ENCODE peak calls at places on chromosomes 16 and 17, in six cellular contexts. T, X, S, I, D and B are unnamed samples.

GRCh38 chr17:57902800-57903759 is 52.1 kb downstream of the CUEDC1 start:
- DNase-seq in X (peak), T (peak), S (peak), D (peak), I (no peak), B (peak)

GRCh38 chr16:83336630-83337029 is 471.1 kb upstream of the HSBP1 start:
- DNase-seq in I (no peak), X (peak), D (no peak), S (no peak), T (no peak), B (peak)

GRCh38 chr17:46769531-46770438 is 48.7 kb downstream of the WNT3 start:
- DNase-seq in T (no peak), D (no peak), X (no peak), I (peak), S (no peak), B (no peak)

GRCh38 chr16:54027126-54027922 is 259.3 kb downstream of the IRX3 start:
- DNase-seq in D (no peak), S (no peak), I (no peak), X (peak), T (no peak), B (peak)

GRCh38 chr16:22189473-22190168 is 16.5 kb upstream of the EEF2K start:
- DNase-seq in D (no peak), S (peak), X (peak), I (no peak), T (peak), B (no peak)

GRCh38 chr16:54447606-54448440 is 161.2 kb upstream of the IRX3 start:
- DNase-seq in X (peak), I (no peak), D (peak), S (no peak), T (peak), B (peak)

GRCh38 chr16:525520-526180 is 1.9 kb upstream of the CAPN15 start:
- DNase-seq in I (no peak), S (no peak), D (peak), T (peak), X (peak), B (peak)

GRCh38 chr17:36858119-36859002 is 78.9 kb upstream of the LHX1 start:
- DNase-seq in I (no peak), T (no peak), D (no peak), X (peak), S (no peak), B (no peak)

GRCh38 chr17:61200349-61200735 is 199.3 kb upstream of the TBX2 start:
- DNase-seq in T (no peak), X (no peak), I (no peak), D (no peak), S (no peak), B (no peak)

GRCh38 chr16:19344224-19344801 is 58.8 kb downstream of the CLEC19A start:
- DNase-seq in T (no peak), X (no peak), S (no peak), D (no peak), I (no peak), B (no peak)

GRCh38 chr17:28675980-28676379 is 14.0 kb downstream of the SUPT6H start:
- DNase-seq in X (peak), T (peak), I (no peak), S (no peak), D (peak), B (no peak)

GRCh38 chr17:49312722-49313121 is 49.3 kb downstream of the ZNF652 start:
- DNase-seq in T (no peak), I (no peak), S (no peak), X (no peak), D (no peak), B (no peak)

GRCh38 chr16:81524382-81524781 is 79.8 kb downstream of the CMIP start:
- DNase-seq in T (no peak), D (no peak), S (peak), I (no peak), X (no peak), B (no peak)

GRCh38 chr17:36641331-36641876 is 40.0 kb downstream of the MRM1 start:
- DNase-seq in X (no peak), I (no peak), D (no peak), T (no peak), S (no peak), B (no peak)

GRCh38 chr16:57485091-57485915 is 990 bp downstream of the DOK4 start:
- DNase-seq in I (no peak), T (peak), X (no peak), S (no peak), D (no peak), B (no peak)

GRCh38 chr16:58417035-58417434 is 24.8 kb downstream of the GINS3 start:
- DNase-seq in X (no peak), D (no peak), T (no peak), S (no peak), I (no peak), B (no peak)

GRCh38 chr17:79776378-79777165 is 1.4 kb upstream of the CBX2 start:
- DNase-seq in D (peak), X (no peak), S (no peak), I (no peak), T (peak), B (no peak)

GRCh38 chr17:2064980-2065785 is 10.3 kb downstream of the HIC1 start:
- DNase-seq in I (no peak), T (no peak), D (no peak), S (no peak), X (no peak), B (no peak)

GRCh38 chr17:4215882-4216411 is 47.8 kb downstream of the ANKFY1 start:
- DNase-seq in T (no peak), X (no peak), S (no peak), I (no peak), D (no peak), B (no peak)

GRCh38 chr17:21463204-21463661 is 87.1 kb downstream of the KCNJ12 start:
- DNase-seq in I (no peak), D (no peak), X (no peak), T (no peak), S (no peak), B (no peak)

GRCh38 chr17:47197821-47198220 is 8.7 kb upstream of the CDC27 start:
- DNase-seq in I (no peak), D (no peak), X (no peak), S (no peak), T (no peak), B (no peak)

GRCh38 chr17:61230461-61230860 is 169.2 kb upstream of the TBX2 start:
- DNase-seq in I (no peak), D (no peak), S (no peak), X (no peak), T (no peak), B (no peak)

GRCh38 chr16:73187163-73187562 is 139.2 kb upstream of the ZFHX3 start:
- DNase-seq in T (no peak), D (no peak), S (no peak), X (no peak), I (no peak), B (no peak)

GRCh38 chr16:49967012-49967559 is 57.9 kb upstream of the CNEP1R1 start:
- DNase-seq in D (no peak), S (no peak), T (no peak), I (no peak), X (no peak), B (no peak)

GRCh38 chr16:9136596-9136995 is 45.2 kb downstream of the HAPSTR1 start:
- DNase-seq in S (no peak), T (no peak), X (no peak), I (no peak), D (no peak), B (no peak)

GRCh38 chr17:44543905-44544523 is 13.3 kb upstream of the FZD2 start:
- DNase-seq in I (no peak), D (peak), X (no peak), T (no peak), S (no peak), B (no peak)
- H3K4me3 ChIP-seq in I (no peak), D (no peak), X (no peak), T (no peak), S (no peak), B (no peak)

GRCh38 chr16:88633684-88634140 is 4.7 kb upstream of the IL17C start:
- DNase-seq in X (peak), S (no peak), I (no peak), D (peak), T (peak), B (no peak)
- TF ChIP-seq CTCF in X (peak), S (no peak), I (no peak), D (no peak), T (peak), B (peak)

GRCh38 chr16:67249762-67250327 is 1.1 kb downstream of the SLC9A5 start:
- DNase-seq in S (no peak), T (no peak), D (no peak), I (no peak), X (no peak), B (no peak)
- H3K4me3 ChIP-seq in S (no peak), T (no peak), D (no peak), I (no peak), X (no peak), B (no peak)

GRCh38 chr16:27080870-27081269 is 14.1 kb downstream of the C16orf82 start:
- DNase-seq in T (peak), X (no peak), S (no peak), D (peak), I (no peak), B (no peak)
- TF ChIP-seq CTCF in T (peak), X (peak), S (peak), D (no peak), I (no peak), B (peak)

GRCh38 chr17:74356640-74357465 is 4.8 kb downstream of the BTBD17 start:
- DNase-seq in T (peak), D (no peak), I (no peak), S (no peak), X (no peak), B (no peak)
- H3K4me3 ChIP-seq in T (no peak), D (peak), I (peak), S (no peak), X (no peak), B (no peak)

DNA sequence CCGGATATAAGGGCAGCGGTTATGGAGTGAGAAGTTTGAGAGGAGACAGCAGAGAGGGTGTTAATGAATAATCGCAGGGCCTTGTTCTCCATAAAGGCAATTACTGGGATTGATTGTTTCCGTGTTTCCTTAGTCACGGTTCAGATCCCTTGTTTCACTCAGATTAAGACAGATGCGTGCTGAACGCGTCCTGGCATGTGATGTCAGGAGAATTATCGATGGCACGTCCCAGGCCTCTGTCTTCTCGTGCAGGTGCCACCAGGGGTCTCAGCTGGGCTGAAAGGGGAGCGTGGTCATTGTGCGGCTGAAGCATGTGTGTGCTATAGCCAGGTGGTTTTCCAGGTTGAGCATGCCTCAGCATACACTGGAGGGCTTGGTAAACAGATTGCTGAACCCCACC is 142.4 kb upstream of the NOL11 start:
- DNase-seq in I (no peak), X (no peak), D (no peak), S (no peak), T (no peak), B (no peak)
- TF ChIP-seq CTCF in I (no peak), X (no peak), D (no peak), S (no peak), T (no peak), B (no peak)

DNA sequence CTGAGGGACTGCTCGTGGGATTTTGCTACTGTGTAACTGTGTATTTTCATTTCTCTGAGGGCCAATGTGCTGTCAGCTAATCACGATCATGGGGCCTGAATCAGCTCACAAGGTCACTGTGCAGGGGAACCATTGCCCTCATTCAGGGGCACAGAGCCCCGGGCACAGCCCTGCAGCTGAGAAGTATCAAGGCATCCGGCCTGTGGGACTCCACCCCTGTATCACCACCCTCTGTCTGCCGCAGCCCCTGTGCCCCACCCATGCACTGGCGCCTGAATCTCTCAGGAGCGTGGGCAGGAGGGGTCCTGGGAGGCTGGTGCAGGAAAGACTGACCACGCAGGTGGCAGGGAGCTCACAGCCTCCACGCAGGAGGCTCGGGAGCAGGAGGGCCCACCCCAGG is 43.4 kb upstream of the RASD1 start:
- DNase-seq in D (no peak), I (no peak), S (no peak), X (no peak), T (no peak), B (no peak)
- H3K4me3 ChIP-seq in D (no peak), I (no peak), S (no peak), X (no peak), T (no peak), B (no peak)

GRCh38 chr17:38604479-38605229 is 1.1 kb downstream of the SRCIN1 start:
- DNase-seq in D (peak), S (no peak), X (no peak), I (no peak), T (peak), B (no peak)
- TF ChIP-seq CTCF in D (peak), S (no peak), X (no peak), I (no peak), T (peak), B (no peak)

GRCh38 chr16:10578474-10579316 is 1.7 kb downstream of the EMP2 start:
- DNase-seq in S (no peak), T (no peak), D (no peak), I (no peak), X (peak), B (no peak)
- H3K4me3 ChIP-seq in S (no peak), T (no peak), D (no peak), I (peak), X (peak), B (no peak)

GRCh38 chr17:39863244-39863917 is 731 bp downstream of the IKZF3 start:
- DNase-seq in X (no peak), I (no peak), D (no peak), T (no peak), S (no peak), B (no peak)

GRCh38 chr17:39861235-39861634 is 2.9 kb downstream of the IKZF3 start:
- DNase-seq in D (no peak), T (no peak), I (no peak), X (no peak), S (no peak), B (no peak)

GRCh38 chr17:39867084-39867890 is 715 bp upstream of the ZPBP2 start:
- DNase-seq in S (no peak), X (no peak), D (no peak), I (no peak), T (no peak), B (no peak)

GRCh38 chr17:39866013-39866730 is 1.8 kb upstream of the ZPBP2 start:
- DNase-seq in T (no peak), S (no peak), D (no peak), I (no peak), X (no peak), B (no peak)

GRCh38 chr17:39863918-39864746 is at the start of gene IKZF3:
- DNase-seq in S (peak), D (peak), I (no peak), T (peak), X (peak), B (no peak)
- TF ChIP-seq CTCF in S (peak), D (no peak), I (no peak), T (peak), X (no peak), B (no peak)